ENCODE peak calls at places on chromosomes 7 and 10, in seven cellular contexts. I is dorsolateral prefrontal cortex, F is substantia nigra, Y is NCI-H1092, H is T1000, Z is M059J, J is AG20443. O is an unnamed sample.

GRCh38 chr7:144780071-144780608 is 55.7 kb downstream of the TPK1 start:
- DNase-seq in I (no peak), F (no peak), Y (no peak), H (no peak), Z (peak), J (no peak), O (peak)

GRCh38 chr7:78139335-78139734 is 340.8 kb downstream of the PHTF2 start:
- DNase-seq in I (no peak), F (no peak), Y (no peak), H (no peak), Z (peak), J (peak), O (peak)

GRCh38 chr7:146652176-146652575 is 535.6 kb downstream of the CNTNAP2 start:
- DNase-seq in I (no peak), F (no peak), Y (no peak), H (no peak), Z (no peak), J (no peak), O (no peak)

GRCh38 chr7:388461-388960 is 98.5 kb downstream of the FOXL3 start:
- DNase-seq in I (peak), F (no peak), Y (peak), H (no peak), Z (no peak), J (no peak), O (no peak)

GRCh38 chr7:82012453-82012852 is 242.6 kb upstream of the HGF start:
- DNase-seq in I (no peak), F (no peak), Y (no peak), H (no peak), Z (no peak), J (no peak), O (no peak)

GRCh38 chr10:86292462-86293322 is 73.9 kb downstream of the GRID1 start:
- DNase-seq in I (no peak), F (peak), Y (no peak), H (no peak), Z (no peak), J (no peak), O (no peak)

GRCh38 chr7:40516376-40516775 is 381.6 kb downstream of the SUGCT start:
- DNase-seq in I (no peak), F (no peak), Y (no peak), H (no peak), Z (peak), J (no peak), O (no peak)

GRCh38 chr10:6234371-6234770 is 31.6 kb downstream of the PFKFB3 start:
- DNase-seq in I (no peak), F (no peak), Y (no peak), H (no peak), Z (no peak), J (no peak), O (no peak)

GRCh38 chr7:30433082-30433481 is 45.5 kb downstream of the NOD1 start:
- DNase-seq in I (no peak), F (no peak), Y (no peak), H (no peak), Z (peak), J (peak), O (no peak)

O was measured in kidney epithelial cell.